ENCODE peak calls at places on chromosomes 12 and 14, in nine cellular contexts. R, B, Q, N, M, K, I, J and A are unnamed samples.

GRCh38 chr12:27501956-27502562 is 21.9 kb upstream of the PPFIBP1 start:
- DNase-seq in Q (no peak), R (no peak), K (no peak), J (no peak), N (no peak), I (no peak), B (no peak), M (no peak), A (no peak)

GRCh38 chr12:113461666-113462065 is 10.0 kb downstream of the LHX5 start:
- DNase-seq in N (peak; percentile 45), B (peak; percentile 35), K (peak; percentile 68), M (no peak), Q (peak; percentile 14), I (no peak), J (no peak), R (no peak), A (no peak)

GRCh38 chr12:127044841-127045240 is 1222.1 kb upstream of the TMEM132C start:
- DNase-seq in I (no peak), Q (no peak), M (no peak), B (no peak), N (no peak), R (no peak), K (no peak), J (no peak), A (no peak)

GRCh38 chr12:124829008-124829707 is 34.5 kb downstream of the SCARB1 start:
- DNase-seq in I (no peak), J (no peak), M (no peak), K (no peak), Q (peak; percentile 87), B (no peak), R (no peak), N (peak; percentile 93), A (no peak)

GRCh38 chr14:95361373-95362179 is 41.9 kb upstream of the CLMN start:
- DNase-seq in I (no peak), B (peak; percentile 70), N (no peak), R (peak; percentile 81), J (peak; percentile 78), Q (peak; percentile 6), M (peak; percentile 87), K (peak; percentile 61), A (peak; percentile 50)

GRCh38 chr12:47311011-47311410 is 231.3 kb upstream of the AMIGO2 start:
- DNase-seq in J (no peak), M (no peak), I (no peak), R (no peak), N (no peak), Q (no peak), B (no peak), K (no peak), A (no peak)

GRCh38 chr14:106879241-106879640 is 1352.9 kb downstream of the TMEM121 start:
- DNase-seq in N (peak; percentile 65), J (peak; percentile 63), K (peak; percentile 53), I (no peak), M (no peak), R (no peak), Q (no peak), B (peak; percentile 89), A (no peak)

GRCh38 chr14:31933716-31934115 is 143.4 kb upstream of the ARHGAP5 start:
- DNase-seq in J (no peak), Q (no peak), N (no peak), R (no peak), B (no peak), I (no peak), M (no peak), K (no peak), A (no peak)

GRCh38 chr12:28327722-28328121 is 137.5 kb downstream of the CCDC91 start:
- DNase-seq in N (no peak), Q (no peak), K (no peak), J (no peak), R (no peak), I (no peak), B (no peak), M (no peak), A (no peak)

GRCh38 chr12:12927211-12928079 is 24.5 kb downstream of the GPRC5D start:
- DNase-seq in Q (peak; percentile 82), J (no peak), R (no peak), B (no peak), N (peak; percentile 95), M (peak; percentile 88), I (peak; percentile 80), K (peak; percentile 66), A (no peak)

GRCh38 chr12:11500861-11501230 is 105.5 kb upstream of the PRB2 start:
- DNase-seq in Q (no peak), I (no peak), K (no peak), B (no peak), M (no peak), N (no peak), J (no peak), R (no peak), A (no peak)

GRCh38 chr14:74653386-74654138 is 41.5 kb upstream of the LTBP2 start:
- DNase-seq in J (no peak), N (no peak), M (peak; percentile 67), K (no peak), R (no peak), B (no peak), I (no peak), Q (no peak), A (no peak)

DNA sequence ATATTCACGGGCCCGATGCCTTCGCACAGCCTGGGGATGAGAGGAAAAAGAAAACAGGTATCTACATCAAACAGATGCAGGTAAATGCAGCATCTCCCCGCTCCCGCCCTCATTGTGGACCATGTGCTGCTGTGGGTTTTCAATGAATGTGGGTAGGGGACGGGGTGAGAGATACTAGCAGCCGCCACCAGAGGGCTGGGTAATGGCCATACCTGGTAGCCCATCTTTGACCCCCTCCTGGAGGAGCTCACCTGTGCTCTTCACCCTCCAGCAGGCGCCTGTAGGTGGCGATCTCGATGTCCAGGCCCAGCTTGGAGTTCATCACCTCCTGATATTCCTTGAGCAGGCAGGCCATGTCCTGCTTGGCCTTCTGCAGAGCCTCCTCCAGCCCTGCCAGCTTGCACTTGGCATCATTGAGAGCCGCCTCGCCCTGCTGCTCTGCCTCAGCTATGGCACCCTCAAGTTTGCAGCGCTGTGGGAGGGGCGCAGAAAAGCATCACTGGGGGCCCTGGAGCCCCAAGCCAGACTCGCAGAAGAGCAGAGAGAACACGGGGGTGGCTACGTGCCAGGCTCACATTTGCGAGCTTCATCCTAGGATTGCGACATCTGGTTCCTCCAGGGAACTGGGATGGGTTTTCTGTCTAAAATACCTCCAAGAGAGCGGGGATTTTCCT is 10.2 kb downstream of the KRT82 start:
- DNase-seq in I (peak; percentile 62), N (peak; percentile 33), R (peak; percentile 93), J (no peak), K (no peak), Q (no peak), B (peak; percentile 11), M (no peak), A (no peak)
- TF ChIP-seq CTCF in I (peak; percentile 87), N (peak; percentile 49), R (peak; percentile 79), J (peak; percentile 17), K (peak; percentile 39), Q (no peak), B (peak; percentile 22), M (no peak), A (no peak)

GRCh38 chr12:77617818-77618217 is 212.9 kb upstream of the NAV3 start:
- DNase-seq in B (no peak), R (no peak), Q (no peak), M (no peak), J (no peak), K (no peak), I (no peak), N (no peak), A (no peak)

GRCh38 chr12:77615331-77615730 is 215.4 kb upstream of the NAV3 start:
- DNase-seq in K (no peak), N (no peak), Q (no peak), R (peak; percentile 18), M (no peak), J (no peak), B (no peak), I (no peak), A (no peak)
- TF ChIP-seq CTCF in K (no peak), N (no peak), Q (peak; percentile 38), R (peak; percentile 13), M (no peak), J (peak; percentile 15), B (no peak), I (peak; percentile 5), A (no peak)

GRCh38 chr12:5210179-5210917 is 166.7 kb downstream of the KCNA5 start:
- DNase-seq in N (no peak), K (no peak), I (no peak), M (no peak), J (no peak), B (no peak), Q (no peak), R (no peak), A (no peak)

GRCh38 chr12:5210918-5211290 is 167.2 kb downstream of the KCNA5 start:
- DNase-seq in M (no peak), K (no peak), J (no peak), Q (no peak), N (no peak), R (no peak), B (no peak), I (no peak), A (no peak)

GRCh38 chr12:5217936-5218335 is 174.3 kb downstream of the KCNA5 start:
- DNase-seq in B (no peak), I (no peak), M (no peak), N (no peak), R (no peak), J (no peak), K (no peak), Q (no peak), A (no peak)

GRCh38 chr12:5213990-5214389 is 170.3 kb downstream of the KCNA5 start:
- DNase-seq in B (no peak), M (no peak), K (no peak), Q (no peak), N (peak; percentile 14), J (no peak), I (no peak), R (no peak), A (no peak)
- TF ChIP-seq CTCF in B (no peak), M (no peak), K (no peak), Q (no peak), N (no peak), J (no peak), I (no peak), R (no peak), A (no peak)

DNA sequence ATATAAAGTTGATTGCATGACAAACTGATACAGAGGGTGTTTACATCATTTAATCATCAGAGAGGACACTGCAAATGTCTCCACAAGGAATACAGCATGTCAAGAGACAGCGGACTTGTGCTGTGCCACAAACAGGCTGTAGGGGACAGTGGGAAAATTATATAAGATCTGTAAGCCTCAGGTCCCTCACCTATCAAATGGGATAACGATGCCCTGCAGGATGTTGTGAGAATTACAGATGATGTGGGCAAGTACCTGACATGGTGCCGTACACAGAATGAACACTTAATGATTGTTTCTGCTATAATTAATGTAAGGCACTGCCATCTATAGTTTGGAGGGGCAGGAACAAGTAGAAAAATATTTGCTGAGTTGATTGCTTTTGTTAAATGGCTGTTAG is 81.9 kb upstream of the GTF2A1 start:
- DNase-seq in M (no peak), R (no peak), J (no peak), I (no peak), Q (no peak), N (peak; percentile 27), B (no peak), K (no peak), A (no peak)
- TF ChIP-seq CTCF in M (no peak), R (peak; percentile 31), J (no peak), I (peak; percentile 52), Q (no peak), N (no peak), B (peak; percentile 1), K (no peak), A (no peak)

DNA sequence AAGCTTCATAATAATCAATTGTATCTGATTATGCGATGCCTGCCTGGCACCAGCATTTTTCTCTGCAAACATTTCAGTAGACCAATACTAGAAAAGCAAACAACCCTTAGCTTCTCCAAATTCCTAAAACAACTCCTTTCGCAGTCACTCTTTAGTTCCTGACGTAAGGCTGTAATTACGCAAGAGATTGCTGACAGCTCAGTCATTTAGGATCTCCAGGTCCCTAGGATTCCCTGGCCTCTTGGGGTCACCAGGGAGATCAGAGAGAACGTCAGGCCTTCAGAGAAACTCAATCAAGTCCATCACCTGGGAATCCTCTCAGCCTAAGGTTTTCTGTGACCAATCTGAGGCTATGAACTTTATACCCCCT is 390.6 kb downstream of the PAWR start:
- DNase-seq in N (peak; percentile 72), J (no peak), M (no peak), I (no peak), K (no peak), R (no peak), Q (peak; percentile 91), B (no peak), A (no peak)
- TF ChIP-seq CTCF in N (no peak), J (no peak), M (no peak), I (no peak), K (no peak), R (no peak), Q (no peak), B (no peak), A (no peak)